ENCODE peak calls at places on chromosomes 1 and 21, in nine cellular contexts. Q is tibial nerve, Y is pancreas, O is BE2C, V is HFF-Myc, F is cardiac fibroblast, R is GM12865, K is endodermal cell, A is endothelial cell. C is an unnamed sample.

GRCh38 chr1:68384321-68384813 is 65.4 kb downstream of the RPE65 start:
- DNase-seq in Q (no peak), Y (no peak), O (no peak), V (peak; percentile 98), F (peak; percentile 97), R (no peak), K (no peak), A (no peak), C (no peak)

GRCh38 chr1:219324629-219325367 is 151.1 kb downstream of the LYPLAL1 start:
- DNase-seq in Q (no peak), Y (no peak), O (no peak), V (peak; percentile 94), F (peak; percentile 71), R (peak; percentile 56), K (no peak), A (no peak), C (peak; percentile 3)

GRCh38 chr1:7299329-7299799 is 471.7 kb upstream of the VAMP3 start:
- DNase-seq in Q (peak; percentile 37), Y (peak; percentile 38), O (peak; percentile 28), V (peak; percentile 90), F (peak; percentile 94), R (no peak), K (peak; percentile 80), A (no peak), C (no peak)

GRCh38 chr21:29245104-29245643 is 53.5 kb upstream of the BACH1 start:
- DNase-seq in Q (no peak), Y (no peak), O (no peak), V (no peak), F (no peak), R (peak; percentile 64), K (no peak), A (no peak), C (no peak)

GRCh38 chr1:48878191-48878940 is 101.7 kb upstream of the BEND5 start:
- DNase-seq in Q (no peak), Y (no peak), O (peak; percentile 21), V (no peak), F (peak; percentile 84), R (no peak), K (no peak), A (no peak), C (no peak)

GRCh38 chr21:23853796-23854379 is 1753.4 kb downstream of the MRPL39 start:
- DNase-seq in Q (peak; percentile 29), Y (no peak), O (peak; percentile 10), V (no peak), F (peak; percentile 13), R (peak; percentile 15), K (no peak), A (no peak), C (no peak)

GRCh38 chr1:77378723-77379533 is 97.1 kb downstream of the AK5 start:
- DNase-seq in Q (no peak), Y (no peak), O (peak; percentile 5), V (no peak), F (peak; percentile 34), R (no peak), K (no peak), A (no peak), C (no peak)

GRCh38 chr1:4171480-4172450 is 271.7 kb upstream of the C1orf174 start:
- DNase-seq in Q (no peak), Y (no peak), O (no peak), V (no peak), F (no peak), R (no peak), K (peak; percentile 65), A (no peak), C (no peak)

GRCh38 chr21:45310446-45310845 is 22.8 kb upstream of the POFUT2 start:
- DNase-seq in Q (no peak), Y (no peak), O (peak; percentile 1), V (no peak), F (no peak), R (no peak), K (peak; percentile 30), A (no peak), C (no peak)

GRCh38 chr1:21956720-21957552 is 19.8 kb upstream of the HSPG2 start:
- DNase-seq in Q (no peak), Y (peak; percentile 91), O (peak; percentile 70), V (peak; percentile 52), F (peak; percentile 73), R (no peak), K (peak; percentile 63), A (no peak), C (no peak)

GRCh38 chr1:86703696-86704455 is 500 bp upstream of the SH3GLB1 start:
- DNase-seq in Q (peak; percentile 32), Y (no peak), O (no peak), V (no peak), F (no peak), R (peak; percentile 80), K (peak; percentile 83), A (no peak), C (no peak)

GRCh38 chr1:209756608-209757445 is 974 bp downstream of the TRAF3IP3 start:
- DNase-seq in Q (no peak), Y (no peak), O (no peak), V (no peak), F (no peak), R (peak; percentile 68), K (no peak), A (no peak), C (peak; percentile 53)

GRCh38 chr1:21911205-21912001 is 25.7 kb downstream of the HSPG2 start:
- DNase-seq in Q (no peak), Y (no peak), O (no peak), V (no peak), F (peak; percentile 88), R (no peak), K (no peak), A (no peak), C (no peak)

GRCh38 chr1:19053486-19053885 is 97.0 kb upstream of the IFFO2 start:
- DNase-seq in Q (no peak), Y (no peak), O (no peak), V (no peak), F (no peak), R (no peak), K (no peak), A (no peak), C (no peak)

GRCh38 chr1:55005351-55006140 is 6.8 kb downstream of the BSND start:
- DNase-seq in Q (no peak), Y (no peak), O (no peak), V (no peak), F (no peak), R (no peak), K (no peak), A (no peak), C (no peak)

GRCh38 chr1:16076003-16076870 is 2.8 kb upstream of the FAM131C start:
- DNase-seq in Q (no peak), Y (peak; percentile 46), O (peak; percentile 56), V (peak; percentile 69), F (peak; percentile 89), R (no peak), K (no peak), A (no peak), C (no peak)

GRCh38 chr1:109546311-109547109 is 1.9 kb upstream of the GNAI3 start:
- DNase-seq in Q (peak; percentile 99), Y (peak; percentile 86), O (peak; percentile 92), V (peak; percentile 78), F (peak; percentile 92), R (peak; percentile 92), K (peak; percentile 95), A (peak; percentile 92), C (peak; percentile 42)

GRCh38 chr1:209896346-209896745 is 41.7 kb upstream of the SYT14 start:
- DNase-seq in Q (no peak), Y (no peak), O (no peak), V (no peak), F (no peak), R (no peak), K (no peak), A (no peak), C (no peak)

GRCh38 chr1:231631717-231632116 is 5.1 kb downstream of the DISC1 start:
- DNase-seq in Q (no peak), Y (no peak), O (no peak), V (no peak), F (no peak), R (no peak), K (no peak), A (no peak), C (no peak)

GRCh38 chr1:243483084-243483845 is 227.4 kb downstream of the SDCCAG8 start:
- DNase-seq in Q (no peak), Y (no peak), O (peak; percentile 70), V (no peak), F (no peak), R (no peak), K (peak; percentile 85), A (peak; percentile 63), C (no peak)

GRCh38 chr1:217892750-217893149 is 261.6 kb downstream of the SPATA17 start:
- DNase-seq in Q (no peak), Y (no peak), O (no peak), V (no peak), F (no peak), R (no peak), K (no peak), A (no peak), C (no peak)

GRCh38 chr1:235024706-235025421 is 103.8 kb downstream of the TOMM20 start:
- DNase-seq in Q (no peak), Y (no peak), O (no peak), V (no peak), F (no peak), R (no peak), K (peak; percentile 37), A (no peak), C (peak; percentile 46)

GRCh38 chr1:210633636-210634035 is 304.9 kb downstream of the HHAT start:
- DNase-seq in Q (no peak), Y (no peak), O (no peak), V (no peak), F (no peak), R (no peak), K (no peak), A (no peak), C (no peak)

GRCh38 chr1:183922197-183922596 is 115.3 kb downstream of the COLGALT2 start:
- DNase-seq in Q (no peak), Y (no peak), O (no peak), V (no peak), F (no peak), R (no peak), K (no peak), A (no peak), C (no peak)
- TF ChIP-seq CTCF in Q (no peak), Y (no peak), O (peak; percentile 31), V (no peak), F (peak; percentile 16), R (peak; percentile 9), K (peak; percentile 67), A (peak; percentile 62), C (peak; percentile 16)

GRCh38 chr1:188137221-188137620 is 1308.5 kb downstream of the PLA2G4A start:
- DNase-seq in Q (no peak), Y (no peak), O (no peak), V (no peak), F (no peak), R (no peak), K (no peak), A (no peak), C (no peak)
- TF ChIP-seq CTCF in Q (no peak), Y (no peak), O (no peak), V (no peak), F (no peak), R (no peak), K (no peak), A (no peak), C (no peak)

GRCh38 chr1:198829948-198830347 is 191.1 kb downstream of the PTPRC start:
- DNase-seq in Q (no peak), Y (no peak), O (no peak), V (no peak), F (peak; percentile 63), R (peak; percentile 47), K (peak; percentile 66), A (no peak), C (no peak)
- TF ChIP-seq CTCF in Q (no peak), Y (no peak), O (peak; percentile 34), V (peak; percentile 37), F (peak; percentile 32), R (peak; percentile 33), K (peak; percentile 74), A (no peak), C (peak; percentile 44)

GRCh38 chr1:215710340-215710971 is 143.4 kb downstream of the KCTD3 start:
- DNase-seq in Q (no peak), Y (no peak), O (peak; percentile 65), V (peak; percentile 42), F (peak; percentile 54), R (peak; percentile 70), K (peak; percentile 79), A (peak; percentile 60), C (no peak)
- TF ChIP-seq CTCF in Q (peak; percentile 41), Y (peak; percentile 17), O (peak; percentile 89), V (peak; percentile 76), F (peak; percentile 56), R (peak; percentile 73), K (peak; percentile 94), A (peak; percentile 72), C (peak; percentile 72)

C was measured in GM06990.